ENCODE peak calls at places on chromosomes 5 and 9, in four cellular contexts. One of them, this sample, is unnamed.
A peak's percentile ranks its signal among the peaks of the same experiment; 100 is the strongest.

GRCh38 chr5:51185985-51186384 is 197.3 kb upstream of the ISL1 start:
- DNase-seq in astrocyte: no peak
- DNase-seq in fibroblast of lung: no peak
- DNase-seq in PC-3: no peak
- DNase-seq in this sample: no peak

GRCh38 chr5:6274846-6275543 is 103.4 kb downstream of the MED10 start:
- DNase-seq in astrocyte: no peak
- DNase-seq in fibroblast of lung: no peak
- DNase-seq in PC-3: no peak
- DNase-seq in this sample: no peak

GRCh38 chr9:82423700-82424099 is 435.1 kb downstream of the SPATA31D1 start:
- DNase-seq in astrocyte: no peak
- DNase-seq in PC-3: no peak
- DNase-seq in fibroblast of lung: no peak
- DNase-seq in this sample: no peak

GRCh38 chr5:147830035-147830434 is 1.4 kb downstream of the SPINK1 start:
- DNase-seq in astrocyte: no peak
- DNase-seq in fibroblast of lung: peak; percentile 60
- DNase-seq in PC-3: no peak
- DNase-seq in this sample: no peak

GRCh38 chr5:98768160-98769005 is 5.1 kb upstream of the RGMB start:
- DNase-seq in astrocyte: peak; percentile 44
- DNase-seq in PC-3: peak; percentile 80
- DNase-seq in fibroblast of lung: peak; percentile 76
- DNase-seq in this sample: peak; percentile 43

GRCh38 chr9:135945969-135946368 is 15.2 kb downstream of the UBAC1 start:
- DNase-seq in PC-3: no peak
- DNase-seq in astrocyte: no peak
- DNase-seq in fibroblast of lung: no peak
- DNase-seq in this sample: no peak

GRCh38 chr9:11319477-11320060 is 706.8 kb upstream of the PTPRD start:
- DNase-seq in fibroblast of lung: no peak
- DNase-seq in astrocyte: no peak
- DNase-seq in PC-3: peak; percentile 33
- DNase-seq in this sample: peak; percentile 59

GRCh38 chr5:76074487-76074886 is 8.7 kb upstream of the SV2C start:
- DNase-seq in astrocyte: no peak
- DNase-seq in fibroblast of lung: no peak
- DNase-seq in PC-3: peak; percentile 4
- DNase-seq in this sample: peak; percentile 58

GRCh38 chr5:104018299-104018698 is 455.7 kb upstream of the NUDT12 start:
- DNase-seq in fibroblast of lung: peak; percentile 11
- DNase-seq in PC-3: peak; percentile 26
- DNase-seq in astrocyte: no peak
- DNase-seq in this sample: no peak

GRCh38 chr9:93962561-93963440 is 7.6 kb upstream of the BARX1 start:
- DNase-seq in fibroblast of lung: peak; percentile 89
- DNase-seq in PC-3: peak; percentile 82
- DNase-seq in astrocyte: peak; percentile 50
- DNase-seq in this sample: peak; percentile 80

GRCh38 chr5:25688156-25688555 is 1043.4 kb upstream of the CDH10 start:
- DNase-seq in astrocyte: no peak
- DNase-seq in fibroblast of lung: no peak
- DNase-seq in PC-3: no peak
- DNase-seq in this sample: peak; percentile 88

GRCh38 chr9:69758981-69759477 is 782 bp downstream of the PTAR1 start:
- DNase-seq in fibroblast of lung: peak; percentile 30
- DNase-seq in astrocyte: peak; percentile 12
- DNase-seq in PC-3: no peak
- DNase-seq in this sample: no peak

GRCh38 chr9:113807173-113808061 is 68.7 kb upstream of the ZNF618 start:
- DNase-seq in fibroblast of lung: peak; percentile 77
- DNase-seq in PC-3: peak; percentile 64
- DNase-seq in astrocyte: peak; percentile 26
- DNase-seq in this sample: peak; percentile 18

GRCh38 chr9:95507456-95508241 is 9.1 kb downstream of the PTCH1 start:
- DNase-seq in astrocyte: peak; percentile 74
- DNase-seq in fibroblast of lung: peak; percentile 77
- DNase-seq in PC-3: peak; percentile 32
- DNase-seq in this sample: peak; percentile 61

GRCh38 chr9:114078021-114078780 is at the start of gene AMBP:
- DNase-seq in astrocyte: no peak
- DNase-seq in PC-3: no peak
- DNase-seq in fibroblast of lung: peak; percentile 11
- DNase-seq in this sample: no peak

GRCh38 chr9:98147582-98147981 is 28.6 kb upstream of the TRIM14 start:
- DNase-seq in PC-3: no peak
- DNase-seq in fibroblast of lung: peak; percentile 7
- DNase-seq in astrocyte: no peak
- DNase-seq in this sample: no peak

GRCh38 chr9:13014484-13014883 is 239.7 kb downstream of the LURAP1L start:
- DNase-seq in PC-3: no peak
- DNase-seq in astrocyte: peak; percentile 68
- DNase-seq in fibroblast of lung: peak; percentile 50
- DNase-seq in this sample: no peak

GRCh38 chr5:58940446-58940845 is 357.6 kb downstream of the RAB3C start:
- DNase-seq in astrocyte: peak; percentile 59
- DNase-seq in PC-3: no peak
- DNase-seq in fibroblast of lung: peak; percentile 85
- DNase-seq in this sample: no peak

GRCh38 chr5:141084487-141084989 is 9.9 kb upstream of the PCDHB2 start:
- DNase-seq in PC-3: peak; percentile 47
- DNase-seq in astrocyte: peak; percentile 11
- DNase-seq in fibroblast of lung: peak; percentile 43
- DNase-seq in this sample: peak; percentile 81

GRCh38 chr5:9099681-9100080 is 446.2 kb downstream of the SEMA5A start:
- DNase-seq in astrocyte: no peak
- DNase-seq in PC-3: peak; percentile 35
- DNase-seq in fibroblast of lung: no peak
- DNase-seq in this sample: no peak

GRCh38 chr5:1552469-1553255 is 28.9 kb upstream of the LPCAT1 start:
- DNase-seq in fibroblast of lung: peak; percentile 36
- DNase-seq in PC-3: no peak
- DNase-seq in astrocyte: peak; percentile 17
- DNase-seq in this sample: peak; percentile 33

GRCh38 chr5:175718401-175719108 is 60.7 kb downstream of the HRH2 start:
- DNase-seq in fibroblast of lung: no peak
- DNase-seq in PC-3: peak; percentile 57
- DNase-seq in astrocyte: no peak
- DNase-seq in this sample: peak; percentile 58

GRCh38 chr5:1686066-1686802 is 113.4 kb downstream of the MRPL36 start:
- DNase-seq in astrocyte: no peak
- DNase-seq in PC-3: no peak
- DNase-seq in fibroblast of lung: no peak
- DNase-seq in this sample: no peak

GRCh38 chr9:101026824-101027223 is 1.7 kb upstream of the PLPPR1 start:
- DNase-seq in astrocyte: no peak
- DNase-seq in fibroblast of lung: no peak
- DNase-seq in PC-3: no peak
- DNase-seq in this sample: no peak

GRCh38 chr5:154520861-154521453 is 42.9 kb upstream of the HAND1 start:
- DNase-seq in astrocyte: no peak
- DNase-seq in fibroblast of lung: peak; percentile 9
- DNase-seq in PC-3: peak; percentile 70
- DNase-seq in this sample: no peak

GRCh38 chr5:177131711-177132503 is 1.7 kb upstream of the NSD1 start:
- DNase-seq in PC-3: no peak
- DNase-seq in fibroblast of lung: no peak
- DNase-seq in astrocyte: no peak
- DNase-seq in this sample: no peak

GRCh38 chr9:86405926-86406325 is 51.7 kb upstream of the TUT7 start:
- DNase-seq in fibroblast of lung: peak; percentile 93
- DNase-seq in PC-3: peak; percentile 68
- DNase-seq in astrocyte: peak; percentile 93
- DNase-seq in this sample: no peak

GRCh38 chr9:3916420-3916819 is 383.4 kb downstream of the GLIS3 start:
- DNase-seq in fibroblast of lung: no peak
- DNase-seq in PC-3: no peak
- DNase-seq in astrocyte: no peak
- DNase-seq in this sample: no peak

GRCh38 chr9:343773-344172 is 129.1 kb downstream of the DOCK8 start:
- DNase-seq in fibroblast of lung: no peak
- DNase-seq in PC-3: no peak
- DNase-seq in astrocyte: no peak
- DNase-seq in this sample: no peak

GRCh38 chr9:132141364-132141947 is 20.4 kb upstream of the NTNG2 start:
- DNase-seq in astrocyte: peak; percentile 12
- DNase-seq in PC-3: no peak
- DNase-seq in fibroblast of lung: peak; percentile 11
- DNase-seq in this sample: no peak

GRCh38 chr9:81776390-81776789 is 87.0 kb upstream of the TLE1 start:
- DNase-seq in PC-3: no peak
- DNase-seq in fibroblast of lung: no peak
- DNase-seq in astrocyte: no peak
- DNase-seq in this sample: no peak

GRCh38 chr5:179549973-179550510 is 312 bp upstream of the RUFY1 start:
- DNase-seq in astrocyte: peak; percentile 51
- DNase-seq in PC-3: peak; percentile 12
- DNase-seq in fibroblast of lung: peak; percentile 52
- DNase-seq in this sample: no peak

GRCh38 chr9:108259917-108260675 is 595.7 kb downstream of the ACTL7B start:
- DNase-seq in astrocyte: no peak
- DNase-seq in fibroblast of lung: no peak
- DNase-seq in PC-3: no peak
- DNase-seq in this sample: no peak

GRCh38 chr5:158162026-158162425 is 303.1 kb upstream of the CLINT1 start:
- DNase-seq in astrocyte: no peak
- DNase-seq in PC-3: no peak
- DNase-seq in fibroblast of lung: no peak
- DNase-seq in this sample: no peak

GRCh38 chr5:14266686-14267085 is 123.5 kb downstream of the TRIO start:
- DNase-seq in astrocyte: no peak
- DNase-seq in PC-3: peak; percentile 23
- DNase-seq in fibroblast of lung: no peak
- DNase-seq in this sample: no peak
- H3K4me2 ChIP-seq in astrocyte: peak overlapping the region; percentile 42
- H3K4me2 ChIP-seq in PC-3: peak overlapping the region; percentile 88
- H3K4me2 ChIP-seq in fibroblast of lung: no peak overlapping the region
- H3K4me2 ChIP-seq in this sample: no peak overlapping the region

GRCh38 chr9:128101690-128102089 is 25.8 kb downstream of the PTGES2 start:
- DNase-seq in fibroblast of lung: no peak
- DNase-seq in PC-3: no peak
- DNase-seq in astrocyte: no peak
- DNase-seq in this sample: no peak

GRCh38 chr9:128102196-128102595 is 25.3 kb downstream of the PTGES2 start:
- DNase-seq in PC-3: no peak
- DNase-seq in astrocyte: no peak
- DNase-seq in fibroblast of lung: no peak
- DNase-seq in this sample: no peak

GRCh38 chr9:128104171-128104618 is 23.3 kb downstream of the PTGES2 start:
- DNase-seq in fibroblast of lung: no peak
- DNase-seq in astrocyte: no peak
- DNase-seq in PC-3: no peak
- DNase-seq in this sample: no peak

GRCh38 chr9:128102861-128103588 is 24.5 kb downstream of the PTGES2 start:
- DNase-seq in astrocyte: no peak
- DNase-seq in fibroblast of lung: no peak
- DNase-seq in PC-3: no peak
- DNase-seq in this sample: no peak

DNA sequence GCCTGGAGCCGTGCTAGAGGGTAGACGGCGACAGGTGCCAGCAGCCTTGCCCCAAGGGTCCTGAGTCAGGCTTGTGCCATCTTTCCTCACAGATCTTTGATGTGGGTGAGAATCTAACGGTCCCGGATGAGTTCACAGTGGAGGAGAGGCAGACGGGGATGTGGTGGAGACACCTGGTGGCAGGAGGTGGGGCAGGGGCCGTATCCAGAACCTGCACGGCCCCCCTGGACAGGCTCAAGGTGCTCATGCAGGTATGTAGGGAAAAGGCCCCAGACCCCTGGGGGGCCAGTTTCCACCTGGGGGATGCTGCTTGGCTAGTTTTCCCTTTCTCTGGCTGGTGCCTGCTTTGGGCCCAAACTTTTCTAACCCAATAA is 24.0 kb downstream of the PTGES2 start:
- DNase-seq in fibroblast of lung: no peak
- DNase-seq in PC-3: no peak
- DNase-seq in astrocyte: no peak
- DNase-seq in this sample: no peak
- H3K4me3 ChIP-seq in fibroblast of lung: no peak overlapping the region
- H3K4me3 ChIP-seq in PC-3: no peak overlapping the region
- H3K4me3 ChIP-seq in astrocyte: no peak overlapping the region
- H3K4me3 ChIP-seq in this sample: no peak overlapping the region

GRCh38 chr9:121272401-121272948 is 4.5 kb downstream of the GSN start:
- DNase-seq in fibroblast of lung: no peak
- DNase-seq in PC-3: no peak
- DNase-seq in astrocyte: no peak
- DNase-seq in this sample: no peak
- H3K4me2 ChIP-seq in fibroblast of lung: peak overlapping the region; percentile 86
- H3K4me2 ChIP-seq in PC-3: no peak overlapping the region
- H3K4me2 ChIP-seq in astrocyte: peak overlapping the region; percentile 93
- H3K4me2 ChIP-seq in this sample: no peak overlapping the region

GRCh38 chr5:150431048-150431447 is 18.3 kb upstream of the CD74 start:
- DNase-seq in fibroblast of lung: no peak
- DNase-seq in astrocyte: no peak
- DNase-seq in PC-3: no peak
- DNase-seq in this sample: no peak

GRCh38 chr5:150429410-150429873 is 16.7 kb upstream of the CD74 start:
- DNase-seq in PC-3: no peak
- DNase-seq in fibroblast of lung: no peak
- DNase-seq in astrocyte: no peak
- DNase-seq in this sample: no peak

GRCh38 chr5:150434502-150434901 is 15.0 kb downstream of the RPS14 start:
- DNase-seq in astrocyte: peak; percentile 72
- DNase-seq in fibroblast of lung: peak; percentile 94
- DNase-seq in PC-3: no peak
- DNase-seq in this sample: no peak

GRCh38 chr5:150428978-150429377 is 16.3 kb upstream of the CD74 start:
- DNase-seq in PC-3: no peak
- DNase-seq in astrocyte: no peak
- DNase-seq in fibroblast of lung: no peak
- DNase-seq in this sample: no peak

DNA sequence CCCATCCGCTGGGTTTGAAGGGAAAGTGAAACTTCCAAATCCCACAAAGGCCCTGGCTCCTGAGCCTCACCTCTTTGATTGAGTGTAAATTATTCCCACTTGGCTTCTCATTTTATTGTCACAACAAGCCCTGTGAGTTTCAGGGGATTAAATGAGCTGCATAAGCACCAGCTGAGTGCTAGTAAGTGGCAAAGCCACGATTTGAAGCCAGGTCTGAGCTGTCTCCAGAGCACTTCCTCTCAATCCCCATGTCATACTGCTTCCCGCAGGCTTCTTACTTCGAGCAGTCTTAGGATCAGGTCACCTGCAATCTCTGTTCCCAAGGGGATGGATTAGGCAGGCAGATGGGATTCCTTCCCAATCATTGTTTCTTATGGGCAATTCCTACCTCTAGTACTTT is 18.0 kb downstream of the RPS14 start:
- DNase-seq in astrocyte: no peak
- DNase-seq in PC-3: no peak
- DNase-seq in fibroblast of lung: no peak
- DNase-seq in this sample: peak; percentile 6
- H3K4me3 ChIP-seq in astrocyte: no peak overlapping the region
- H3K4me3 ChIP-seq in PC-3: no peak overlapping the region
- H3K4me3 ChIP-seq in fibroblast of lung: no peak overlapping the region
- H3K4me3 ChIP-seq in this sample: no peak overlapping the region

This sample was measured in MM.1S.